ENCODE peak calls at places on chromosomes 5 and 9, in four cellular contexts. U is HCT116, T is uterus, A is transverse colon. Y is an unnamed sample.

GRCh38 chr5:33611882-33612281 is 171.1 kb downstream of the TARS1 start:
- DNase-seq in U (no peak), T (no peak), A (no peak), Y (no peak)

GRCh38 chr5:119321569-119322311 is 34.1 kb upstream of the TNFAIP8 start:
- DNase-seq in U (no peak), T (no peak), A (no peak), Y (peak)

GRCh38 chr9:2622361-2623045 is 916 bp downstream of the VLDLR start:
- DNase-seq in U (no peak), T (peak), A (peak), Y (no peak)

GRCh38 chr5:67267522-67268232 is 71.1 kb upstream of the CD180 start:
- DNase-seq in U (no peak), T (peak), A (peak), Y (no peak)

GRCh38 chr9:110444911-110445310 is 107.2 kb upstream of the TXNDC8 start:
- DNase-seq in U (no peak), T (no peak), A (no peak), Y (no peak)

GRCh38 chr9:124695280-124695890 is 75.7 kb downstream of the NR6A1 start:
- DNase-seq in U (no peak), T (no peak), A (no peak), Y (no peak)

GRCh38 chr5:154642499-154643245 is 112.5 kb upstream of the LARP1 start:
- DNase-seq in U (peak), T (no peak), A (no peak), Y (peak)

GRCh38 chr5:94908889-94909480 is 290.5 kb downstream of the SLF1 start:
- DNase-seq in U (peak), T (no peak), A (no peak), Y (peak)

GRCh38 chr5:109830955-109831502 is 141.3 kb downstream of the MAN2A1 start:
- DNase-seq in U (no peak), T (no peak), A (no peak), Y (no peak)

GRCh38 chr5:78746990-78747389 is 98.4 kb upstream of the LHFPL2 start:
- DNase-seq in U (no peak), T (no peak), A (no peak), Y (no peak)

GRCh38 chr5:39194466-39195136 is 24.8 kb downstream of the FYB1 start:
- DNase-seq in U (no peak), T (no peak), A (no peak), Y (peak)

GRCh38 chr9:1913931-1914330 is 101.2 kb upstream of the SMARCA2 start:
- DNase-seq in U (no peak), T (no peak), A (no peak), Y (no peak)

GRCh38 chr9:12350775-12351174 is 342.4 kb upstream of the TYRP1 start:
- DNase-seq in U (no peak), T (no peak), A (no peak), Y (no peak)

GRCh38 chr9:32877639-32878217 is 94.4 kb downstream of the TMEM215 start:
- DNase-seq in U (no peak), T (no peak), A (no peak), Y (no peak)

GRCh38 chr5:142843029-142843905 is 73.1 kb downstream of the ARHGAP26 start:
- DNase-seq in U (no peak), T (no peak), A (no peak), Y (no peak)

GRCh38 chr5:125894383-125894782 is 528.8 kb upstream of the GRAMD2B start:
- DNase-seq in U (no peak), T (no peak), A (no peak), Y (no peak)

GRCh38 chr5:95936812-95937397 is 24.7 kb downstream of the ELL2 start:
- DNase-seq in U (no peak), T (no peak), A (no peak), Y (no peak)

GRCh38 chr9:37392272-37392671 is 30.2 kb upstream of the GRHPR start:
- DNase-seq in U (no peak), T (no peak), A (no peak), Y (no peak)

GRCh38 chr9:105063665-105064247 is 135.8 kb upstream of the ABCA1 start:
- DNase-seq in U (no peak), T (peak), A (peak), Y (peak)

GRCh38 chr9:2798423-2798822 is 45.5 kb downstream of the PUM3 start:
- DNase-seq in U (no peak), T (no peak), A (no peak), Y (no peak)

GRCh38 chr9:69035438-69036316 is at the start of gene FXN:
- DNase-seq in U (peak), T (peak), A (peak), Y (peak)

GRCh38 chr5:66769839-66770617 is 173.8 kb downstream of the MAST4 start:
- DNase-seq in U (no peak), T (no peak), A (peak), Y (peak)

GRCh38 chr9:86940774-86941173 is 6.5 kb downstream of the GAS1 start:
- DNase-seq in U (no peak), T (no peak), A (no peak), Y (no peak)

GRCh38 chr5:2877520-2877919 is 126.0 kb upstream of the IRX2 start:
- DNase-seq in U (no peak), T (no peak), A (no peak), Y (no peak)

GRCh38 chr5:150345716-150346115 is 11.8 kb upstream of the TCOF1 start:
- DNase-seq in U (no peak), T (no peak), A (no peak), Y (no peak)

GRCh38 chr5:153153086-153153485 is 337.4 kb upstream of the GRIA1 start:
- DNase-seq in U (no peak), T (no peak), A (no peak), Y (no peak)

GRCh38 chr9:107430071-107430470 is 59.5 kb downstream of the KLF4 start:
- DNase-seq in U (no peak), T (no peak), A (no peak), Y (no peak)

GRCh38 chr5:95022967-95023695 is 261.8 kb downstream of the MCTP1 start:
- DNase-seq in U (no peak), T (no peak), A (no peak), Y (no peak)

GRCh38 chr5:140113699-140114263 is at the start of gene PURA:
- DNase-seq in U (peak), T (peak), A (peak), Y (peak)
- TF ChIP-seq POLR2A in U (no peak), T (peak), A (peak), Y (no peak)

GRCh38 chr9:89381308-89381609 is 63.0 kb downstream of the SECISBP2 start:
- DNase-seq in U (no peak), T (no peak), A (no peak), Y (no peak)
- TF ChIP-seq POLR2A in U (no peak), T (no peak), A (no peak), Y (no peak)

GRCh38 chr5:172764861-172765765 is 5.9 kb downstream of the DUSP1 start:
- DNase-seq in U (peak), T (peak), A (peak), Y (peak)
- TF ChIP-seq POLR2A in U (peak), T (peak), A (peak), Y (no peak)

GRCh38 chr5:14165375-14166091 is 22.4 kb downstream of the TRIO start:
- DNase-seq in U (peak), T (no peak), A (no peak), Y (no peak)
- TF ChIP-seq POLR2A in U (no peak), T (no peak), A (no peak), Y (no peak)

GRCh38 chr9:79642671-79643070 is 70.9 kb downstream of the TLE4 start:
- DNase-seq in U (no peak), T (no peak), A (no peak), Y (no peak)

GRCh38 chr9:79644048-79644447 is 72.3 kb downstream of the TLE4 start:
- DNase-seq in U (no peak), T (no peak), A (no peak), Y (no peak)

GRCh38 chr9:79638806-79639205 is 67.0 kb downstream of the TLE4 start:
- DNase-seq in U (no peak), T (no peak), A (no peak), Y (no peak)

GRCh38 chr9:79639354-79639753 is 67.6 kb downstream of the TLE4 start:
- DNase-seq in U (no peak), T (no peak), A (no peak), Y (no peak)

DNA sequence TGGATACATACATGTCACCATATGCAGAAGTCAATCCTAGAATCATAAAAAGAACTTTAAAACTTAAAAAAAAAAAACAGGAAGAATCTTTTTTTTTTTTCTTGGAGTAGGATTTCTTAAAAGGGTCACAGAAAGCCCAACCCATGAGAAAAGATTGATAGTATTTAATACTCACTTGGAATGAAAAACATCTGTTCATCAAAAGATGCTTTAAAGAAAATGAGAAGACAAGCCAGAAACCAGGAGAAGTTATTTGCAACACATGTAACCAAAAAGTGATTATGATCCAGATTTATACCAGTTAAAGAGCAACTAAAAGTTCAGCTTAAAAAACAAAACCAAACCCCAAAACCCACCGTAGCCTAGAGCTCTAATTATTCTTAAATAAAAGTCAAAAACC is 69.3 kb downstream of the TLE4 start:
- DNase-seq in U (no peak), T (no peak), A (no peak), Y (no peak)
- TF ChIP-seq POLR2A in U (no peak), T (no peak), A (no peak), Y (no peak)

GRCh38 chr5:140312067-140312790 is 9.3 kb upstream of the PFDN1 start:
- DNase-seq in U (no peak), T (peak), A (no peak), Y (no peak)
- TF ChIP-seq POLR2A in U (no peak), T (no peak), A (no peak), Y (no peak)

DNA sequence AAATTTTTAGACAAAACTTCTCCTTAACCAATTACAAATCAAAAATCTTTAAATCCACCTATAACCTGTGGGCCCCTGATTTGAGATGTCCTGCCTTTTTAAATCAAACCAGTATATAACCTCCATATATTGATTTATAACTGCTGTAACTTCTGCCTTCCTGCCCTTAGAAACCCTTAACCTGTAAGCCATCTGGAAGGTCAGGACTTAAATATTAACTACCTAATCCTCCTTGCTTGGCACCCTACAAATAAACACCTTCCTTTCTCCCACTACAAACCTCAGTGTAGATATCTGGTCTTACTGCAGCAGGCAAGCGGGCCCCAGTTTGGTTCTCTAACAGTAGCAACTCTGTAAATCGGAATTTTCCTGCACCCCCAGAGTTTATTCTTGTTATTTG is 83.9 kb downstream of the MTREX start:
- DNase-seq in U (no peak), T (no peak), A (no peak), Y (no peak)
- TF ChIP-seq POLR2A in U (no peak), T (no peak), A (no peak), Y (no peak)